ENCODE peak calls at places on chromosomes 11 and 22, in seven cellular contexts. W is ACHN, L is ELR, O is T-helper 9 cell, G is NCI-H1092 treated with DMSO at 0.1 percent for 48 hours, S is NAMALWA, A is MM.1S. U is an unnamed sample.

GRCh38 chr11:2689551-2690260 is 10.1 kb downstream of the KCNQ1OT1 start:
- DNase-seq in W (no peak), L (no peak), O (no peak), G (no peak), S (peak; percentile 67), A (peak; percentile 50), U (peak; percentile 22)

GRCh38 chr22:22666307-22667091 is 22.1 kb downstream of the GGTLC2 start:
- DNase-seq in W (peak; percentile 59), L (peak; percentile 17), O (no peak), G (no peak), S (peak; percentile 63), A (peak; percentile 87), U (no peak)

GRCh38 chr11:22426915-22427314 is 88.7 kb downstream of the SLC17A6 start:
- DNase-seq in W (no peak), L (no peak), O (no peak), G (no peak), S (no peak), A (no peak), U (no peak)

GRCh38 chr11:76574406-76574805 is 96.1 kb downstream of the LRRC32 start:
- DNase-seq in W (no peak), L (no peak), O (no peak), G (no peak), S (no peak), A (no peak), U (no peak)

GRCh38 chr11:2072551-2073261 is 66.5 kb downstream of the IGF2 start:
- DNase-seq in W (no peak), L (peak; percentile 49), O (no peak), G (no peak), S (no peak), A (no peak), U (no peak)

GRCh38 chr22:43957871-43958270 is 2.6 kb downstream of the SAMM50 start:
- DNase-seq in W (no peak), L (peak; percentile 39), O (no peak), G (no peak), S (no peak), A (no peak), U (no peak)

GRCh38 chr11:12449961-12450715 is 72.8 kb downstream of the PARVA start:
- DNase-seq in W (no peak), L (peak; percentile 95), O (no peak), G (no peak), S (no peak), A (no peak), U (no peak)

GRCh38 chr11:133746663-133747306 is 98.5 kb downstream of the SPATA19 start:
- DNase-seq in W (no peak), L (no peak), O (no peak), G (no peak), S (no peak), A (no peak), U (peak; percentile 46)

GRCh38 chr11:68090706-68091105 is 30.5 kb downstream of the CHKA start:
- DNase-seq in W (no peak), L (no peak), O (no peak), G (no peak), S (no peak), A (no peak), U (peak; percentile 77)

GRCh38 chr22:38833061-38833460 is 10.8 kb downstream of the NPTXR start:
- DNase-seq in W (no peak), L (no peak), O (no peak), G (no peak), S (no peak), A (no peak), U (no peak)

GRCh38 chr11:12377824-12378593 is 638 bp downstream of the PARVA start:
- DNase-seq in W (peak; percentile 82), L (peak; percentile 88), O (peak; percentile 3), G (peak; percentile 39), S (no peak), A (no peak), U (no peak)

GRCh38 chr11:104812416-104812815 is 85.8 kb downstream of the CASP12 start:
- DNase-seq in W (no peak), L (no peak), O (no peak), G (no peak), S (no peak), A (no peak), U (no peak)

GRCh38 chr11:66727883-66728759 is 895 bp downstream of the SPTBN2 start:
- DNase-seq in W (no peak), L (no peak), O (no peak), G (peak; percentile 68), S (peak; percentile 19), A (no peak), U (no peak)

GRCh38 chr11:82927264-82927880 is 25.8 kb downstream of the DDIAS start:
- DNase-seq in W (peak; percentile 65), L (peak; percentile 80), O (no peak), G (peak; percentile 49), S (peak; percentile 85), A (peak; percentile 75), U (no peak)

GRCh38 chr11:10864688-10865087 is 6.8 kb upstream of the ZBED5 start:
- DNase-seq in W (no peak), L (no peak), O (no peak), G (no peak), S (no peak), A (no peak), U (no peak)

GRCh38 chr11:133828861-133829260 is 16.5 kb downstream of the SPATA19 start:
- DNase-seq in W (no peak), L (no peak), O (no peak), G (no peak), S (no peak), A (no peak), U (no peak)

GRCh38 chr11:130390071-130390758 is 38.2 kb downstream of the ADAMTS8 start:
- DNase-seq in W (peak; percentile 58), L (peak; percentile 59), O (no peak), G (peak; percentile 15), S (peak; percentile 11), A (no peak), U (peak; percentile 40)

GRCh38 chr22:38732251-38732815 is 23.5 kb downstream of the SUN2 start:
- DNase-seq in W (no peak), L (no peak), O (no peak), G (peak; percentile 38), S (no peak), A (peak; percentile 5), U (no peak)

GRCh38 chr11:3218483-3219280 is at the start of gene MRGPRG:
- DNase-seq in W (no peak), L (no peak), O (no peak), G (no peak), S (no peak), A (no peak), U (no peak)

GRCh38 chr11:2582958-2583604 is 116.7 kb downstream of the KCNQ1OT1 start:
- DNase-seq in W (no peak), L (no peak), O (no peak), G (no peak), S (no peak), A (no peak), U (peak; percentile 33)

GRCh38 chr11:44167047-44167446 is 71.6 kb downstream of the EXT2 start:
- DNase-seq in W (no peak), L (no peak), O (no peak), G (no peak), S (no peak), A (no peak), U (no peak)

GRCh38 chr22:36331912-36332622 is 55.7 kb downstream of the MYH9 start:
- DNase-seq in W (peak; percentile 29), L (peak; percentile 67), O (peak; percentile 40), G (peak; percentile 61), S (peak; percentile 26), A (peak; percentile 69), U (no peak)

GRCh38 chr22:45866398-45867117 is 110.4 kb downstream of the WNT7B start:
- DNase-seq in W (no peak), L (no peak), O (no peak), G (no peak), S (no peak), A (no peak), U (peak; percentile 16)

GRCh38 chr11:77207618-77208313 is 79.7 kb downstream of the MYO7A start:
- DNase-seq in W (no peak), L (no peak), O (no peak), G (no peak), S (no peak), A (no peak), U (no peak)

GRCh38 chr11:68066742-68067141 is 27.9 kb downstream of the TCIRG1 start:
- DNase-seq in W (no peak), L (no peak), O (no peak), G (no peak), S (no peak), A (no peak), U (peak; percentile 61)

GRCh38 chr11:115500547-115501503 is 3.4 kb downstream of the CADM1 start:
- DNase-seq in W (no peak), L (no peak), O (no peak), G (no peak), S (peak; percentile 13), A (peak; percentile 10), U (peak; percentile 18)

GRCh38 chr11:14042686-14043440 is 80.3 kb downstream of the SPON1 start:
- DNase-seq in W (no peak), L (no peak), O (no peak), G (no peak), S (no peak), A (no peak), U (no peak)

GRCh38 chr11:71244116-71244815 is 8.1 kb downstream of the SHANK2 start:
- DNase-seq in W (no peak), L (no peak), O (no peak), G (no peak), S (no peak), A (no peak), U (no peak)

GRCh38 chr22:25388415-25388814 is 169.0 kb downstream of the CRYBB2 start:
- DNase-seq in W (no peak), L (no peak), O (no peak), G (no peak), S (no peak), A (no peak), U (no peak)

GRCh38 chr11:119710417-119710816 is 18.6 kb downstream of the NECTIN1 start:
- DNase-seq in W (no peak), L (no peak), O (no peak), G (no peak), S (no peak), A (no peak), U (no peak)

GRCh38 chr11:14908214-14908880 is 16.3 kb upstream of the CYP2R1 start:
- DNase-seq in W (peak; percentile 49), L (peak; percentile 60), O (no peak), G (peak; percentile 67), S (peak; percentile 75), A (peak; percentile 60), U (peak; percentile 38)

GRCh38 chr11:70397336-70397982 is 870 bp upstream of the CTTN start:
- DNase-seq in W (no peak), L (peak; percentile 45), O (no peak), G (peak; percentile 70), S (no peak), A (no peak), U (no peak)

GRCh38 chr11:12764187-12764914 is 90.1 kb downstream of the TEAD1 start:
- DNase-seq in W (no peak), L (no peak), O (no peak), G (no peak), S (no peak), A (no peak), U (no peak)

GRCh38 chr11:2832718-2833020 is 52.9 kb downstream of the CDKN1C start:
- DNase-seq in W (no peak), L (no peak), O (no peak), G (no peak), S (no peak), A (no peak), U (no peak)

GRCh38 chr11:132886335-132886734 is 646.0 kb downstream of the OPCML start:
- DNase-seq in W (no peak), L (peak; percentile 91), O (no peak), G (no peak), S (no peak), A (no peak), U (no peak)